ENCODE peak calls at places on chromosomes 4 and X, in nine cellular contexts. W is amygdala; J is neural crest cell; S is activated CD8-positive, alpha-beta memory T cell treated with anti-CD3 and anti-CD28 coated beads for 24 hours; M is NCI-H1105; F is stimulated activated CD8-positive, alpha-beta memory T cell treated with anti-CD3 and anti-CD28 coated beads, Interleukin-4, amount 100 ng/mL, for 1 hour; A is NCI-H2107; G is cardiac muscle cell; O is dorsolateral prefrontal cortex. P is an unnamed sample.
A peak's percentile ranks its signal among the peaks of the same experiment; 100 is the strongest.

GRCh38 chrX:106612403-106612789 is 618 bp downstream of the RADX start:
- DNase-seq in W (no peak), J (no peak), S (no peak), M (no peak), F (no peak), A (no peak), G (no peak), O (no peak), P (no peak)

GRCh38 chrX:153875391-153876111 is 10.4 kb downstream of the L1CAM start:
- DNase-seq in W (no peak), J (peak; percentile 78), S (peak; percentile 88), M (peak; percentile 52), F (peak; percentile 45), A (no peak), G (peak; percentile 46), O (peak; percentile 54), P (peak; percentile 3)

GRCh38 chrX:134324359-134324758 is 87.4 kb downstream of the CCDC160 start:
- DNase-seq in W (no peak), J (no peak), S (no peak), M (no peak), F (no peak), A (no peak), G (no peak), O (no peak), P (no peak)

GRCh38 chr4:8537041-8537461 is 43.1 kb upstream of the GPR78 start:
- DNase-seq in W (no peak), J (no peak), S (no peak), M (peak; percentile 1), F (no peak), A (no peak), G (peak; percentile 78), O (no peak), P (peak; percentile 96)

GRCh38 chr4:75745192-75745591 is 20.8 kb downstream of the USO1 start:
- DNase-seq in W (no peak), J (no peak), S (no peak), M (no peak), F (no peak), A (no peak), G (peak; percentile 81), O (no peak), P (peak; percentile 78)

GRCh38 chrX:89053223-89053622 is 306.2 kb downstream of the CPXCR1 start:
- DNase-seq in W (no peak), J (no peak), S (no peak), M (no peak), F (no peak), A (no peak), G (no peak), O (no peak), P (no peak)

GRCh38 chr4:36255575-36255974 is 11.3 kb upstream of the ARAP2 start:
- DNase-seq in W (no peak), J (no peak), S (no peak), M (no peak), F (peak; percentile 29), A (no peak), G (no peak), O (no peak), P (no peak)

GRCh38 chr4:75779059-75779757 is 54.8 kb downstream of the USO1 start:
- DNase-seq in W (no peak), J (no peak), S (no peak), M (no peak), F (no peak), A (no peak), G (no peak), O (no peak), P (no peak)

GRCh38 chrX:39308126-39308525 is 506.9 kb downstream of the MID1IP1 start:
- DNase-seq in W (no peak), J (no peak), S (no peak), M (no peak), F (no peak), A (no peak), G (peak; percentile 32), O (no peak), P (no peak)

GRCh38 chr4:153114771-153115321 is 89.4 kb upstream of the TRIM2 start:
- DNase-seq in W (no peak), J (no peak), S (peak; percentile 67), M (no peak), F (peak; percentile 25), A (no peak), G (peak; percentile 69), O (no peak), P (peak; percentile 83)

GRCh38 chr4:41657561-41657960 is 91.0 kb downstream of the PHOX2B start:
- DNase-seq in W (no peak), J (no peak), S (no peak), M (no peak), F (no peak), A (no peak), G (no peak), O (no peak), P (no peak)

GRCh38 chr4:113382704-113383103 is 333.3 kb downstream of the ANK2 start:
- DNase-seq in W (no peak), J (no peak), S (no peak), M (no peak), F (no peak), A (no peak), G (no peak), O (no peak), P (peak; percentile 33)

GRCh38 chr4:1981251-1982055 is 27.3 kb downstream of the NELFA start:
- DNase-seq in W (no peak), J (no peak), S (peak; percentile 55), M (no peak), F (no peak), A (no peak), G (no peak), O (peak; percentile 25), P (peak; percentile 34)

GRCh38 chr4:30619679-30620078 is 100.5 kb upstream of the PCDH7 start:
- DNase-seq in W (no peak), J (no peak), S (no peak), M (no peak), F (no peak), A (no peak), G (peak; percentile 77), O (no peak), P (peak; percentile 78)

GRCh38 chrX:120251471-120252011 is 929 bp downstream of the ZBTB33 start:
- DNase-seq in W (peak; percentile 19), J (peak; percentile 4), S (peak; percentile 65), M (peak; percentile 6), F (no peak), A (no peak), G (peak; percentile 46), O (no peak), P (peak; percentile 14)

GRCh38 chr4:33071552-33071951 is 2351.4 kb downstream of the PCDH7 start:
- DNase-seq in W (no peak), J (no peak), S (no peak), M (no peak), F (no peak), A (no peak), G (peak; percentile 74), O (no peak), P (peak; percentile 87)

GRCh38 chr4:164615964-164616363 is 138.0 kb upstream of the SMIM31 start:
- DNase-seq in W (no peak), J (no peak), S (no peak), M (no peak), F (no peak), A (no peak), G (no peak), O (no peak), P (no peak)

GRCh38 chr4:40583850-40584439 is 45.7 kb downstream of the RBM47 start:
- DNase-seq in W (no peak), J (no peak), S (no peak), M (no peak), F (no peak), A (no peak), G (no peak), O (no peak), P (no peak)

GRCh38 chrX:153642655-153643430 is 4.2 kb upstream of the DUSP9 start:
- DNase-seq in W (no peak), J (no peak), S (no peak), M (peak; percentile 46), F (no peak), A (no peak), G (no peak), O (no peak), P (no peak)

GRCh38 chr4:118344801-118345200 is 8.0 kb downstream of the PRSS12 start:
- DNase-seq in W (no peak), J (no peak), S (no peak), M (no peak), F (no peak), A (no peak), G (no peak), O (no peak), P (no peak)

GRCh38 chr4:87365348-87365747 is 25.6 kb downstream of the HSD17B11 start:
- DNase-seq in W (no peak), J (no peak), S (no peak), M (no peak), F (no peak), A (no peak), G (no peak), O (no peak), P (no peak)

GRCh38 chrX:133290076-133290475 is 71.9 kb upstream of the TFDP3 start:
- DNase-seq in W (no peak), J (no peak), S (no peak), M (no peak), F (no peak), A (no peak), G (peak; percentile 9), O (no peak), P (peak; percentile 48)

GRCh38 chr4:48275247-48275646 is 5.6 kb upstream of the TEC start:
- DNase-seq in W (no peak), J (no peak), S (no peak), M (peak; percentile 0), F (no peak), A (no peak), G (peak; percentile 54), O (no peak), P (peak; percentile 64)

GRCh38 chrX:2714551-2714950 is 23.5 kb downstream of the CD99 start:
- DNase-seq in W (no peak), J (no peak), S (no peak), M (no peak), F (no peak), A (no peak), G (no peak), O (no peak), P (no peak)

GRCh38 chr4:82681759-82682158 is 116.8 kb downstream of the SCD5 start:
- DNase-seq in W (no peak), J (no peak), S (no peak), M (no peak), F (no peak), A (no peak), G (no peak), O (no peak), P (no peak)

GRCh38 chrX:119228506-119229290 is 7.4 kb upstream of the PGRMC1 start:
- DNase-seq in W (no peak), J (no peak), S (no peak), M (no peak), F (no peak), A (no peak), G (peak; percentile 92), O (no peak), P (peak; percentile 95)

P was measured in fibroblast of mammary gland.